ENCODE peak calls at places on chromosome 14, in nine cellular contexts. One of them, this sample, is unnamed.
A peak's percentile ranks its signal among the peaks of the same experiment; 100 is the strongest.

GRCh38 chr14:22052795-22053194 is 379.2 kb upstream of the OR4E1 start:
- DNase-seq in H4: no peak
- DNase-seq in astrocyte of the cerebellum: no peak
- DNase-seq in lung microvascular endothelial cell: no peak
- DNase-seq in fibroblast of pulmonary artery: no peak
- DNase-seq in stimulated activated CD4-positive, alpha-beta T cell treated with anti-CD3 and anti-CD28 coated beads, Interleukin-4, amount 100 ng/mL, for 1 hour: peak; percentile 13
- DNase-seq in nephron progenitor cell: no peak
- DNase-seq in NCI-H2081: no peak
- DNase-seq in NCI-H524 treated with DMSO at 0.1 percent for 48 hours: no peak
- DNase-seq in this sample: no peak

GRCh38 chr14:72284176-72284575 is 351.9 kb downstream of the RGS6 start:
- DNase-seq in H4: no peak
- DNase-seq in astrocyte of the cerebellum: no peak
- DNase-seq in NCI-H2081: no peak
- DNase-seq in fibroblast of pulmonary artery: no peak
- DNase-seq in NCI-H524 treated with DMSO at 0.1 percent for 48 hours: no peak
- DNase-seq in lung microvascular endothelial cell: no peak
- DNase-seq in nephron progenitor cell: no peak
- DNase-seq in stimulated activated CD4-positive, alpha-beta T cell treated with anti-CD3 and anti-CD28 coated beads, Interleukin-4, amount 100 ng/mL, for 1 hour: no peak
- DNase-seq in this sample: no peak

GRCh38 chr14:94394594-94395305 is 6.3 kb upstream of the SERPINA1 start:
- DNase-seq in nephron progenitor cell: no peak
- DNase-seq in astrocyte of the cerebellum: no peak
- DNase-seq in lung microvascular endothelial cell: no peak
- DNase-seq in fibroblast of pulmonary artery: peak; percentile 94
- DNase-seq in NCI-H2081: no peak
- DNase-seq in NCI-H524 treated with DMSO at 0.1 percent for 48 hours: no peak
- DNase-seq in stimulated activated CD4-positive, alpha-beta T cell treated with anti-CD3 and anti-CD28 coated beads, Interleukin-4, amount 100 ng/mL, for 1 hour: no peak
- DNase-seq in H4: no peak
- DNase-seq in this sample: peak; percentile 43

GRCh38 chr14:90534091-90534837 is 137.4 kb downstream of the CALM1 start:
- DNase-seq in astrocyte of the cerebellum: peak; percentile 9
- DNase-seq in nephron progenitor cell: no peak
- DNase-seq in NCI-H2081: no peak
- DNase-seq in NCI-H524 treated with DMSO at 0.1 percent for 48 hours: no peak
- DNase-seq in H4: no peak
- DNase-seq in fibroblast of pulmonary artery: peak; percentile 50
- DNase-seq in stimulated activated CD4-positive, alpha-beta T cell treated with anti-CD3 and anti-CD28 coated beads, Interleukin-4, amount 100 ng/mL, for 1 hour: no peak
- DNase-seq in lung microvascular endothelial cell: peak; percentile 31
- DNase-seq in this sample: no peak

GRCh38 chr14:76090611-76091010 is 61.1 kb upstream of the GPATCH2L start:
- DNase-seq in NCI-H2081: no peak
- DNase-seq in H4: no peak
- DNase-seq in fibroblast of pulmonary artery: no peak
- DNase-seq in stimulated activated CD4-positive, alpha-beta T cell treated with anti-CD3 and anti-CD28 coated beads, Interleukin-4, amount 100 ng/mL, for 1 hour: no peak
- DNase-seq in astrocyte of the cerebellum: no peak
- DNase-seq in NCI-H524 treated with DMSO at 0.1 percent for 48 hours: no peak
- DNase-seq in lung microvascular endothelial cell: no peak
- DNase-seq in nephron progenitor cell: no peak
- DNase-seq in this sample: no peak

GRCh38 chr14:49972199-49972671 is 79.4 kb downstream of the ARF6 start:
- DNase-seq in lung microvascular endothelial cell: peak; percentile 26
- DNase-seq in NCI-H2081: peak; percentile 78
- DNase-seq in H4: peak; percentile 36
- DNase-seq in NCI-H524 treated with DMSO at 0.1 percent for 48 hours: peak; percentile 69
- DNase-seq in nephron progenitor cell: no peak
- DNase-seq in astrocyte of the cerebellum: no peak
- DNase-seq in fibroblast of pulmonary artery: peak; percentile 66
- DNase-seq in stimulated activated CD4-positive, alpha-beta T cell treated with anti-CD3 and anti-CD28 coated beads, Interleukin-4, amount 100 ng/mL, for 1 hour: no peak
- DNase-seq in this sample: no peak

GRCh38 chr14:32352631-32353030 is 23.5 kb downstream of the AKAP6 start:
- DNase-seq in NCI-H524 treated with DMSO at 0.1 percent for 48 hours: no peak
- DNase-seq in fibroblast of pulmonary artery: peak; percentile 45
- DNase-seq in lung microvascular endothelial cell: no peak
- DNase-seq in stimulated activated CD4-positive, alpha-beta T cell treated with anti-CD3 and anti-CD28 coated beads, Interleukin-4, amount 100 ng/mL, for 1 hour: no peak
- DNase-seq in H4: no peak
- DNase-seq in NCI-H2081: no peak
- DNase-seq in nephron progenitor cell: no peak
- DNase-seq in astrocyte of the cerebellum: no peak
- DNase-seq in this sample: no peak

GRCh38 chr14:104604461-104605449 is at the start of gene TMEM179:
- DNase-seq in astrocyte of the cerebellum: no peak
- DNase-seq in fibroblast of pulmonary artery: peak; percentile 10
- DNase-seq in nephron progenitor cell: peak; percentile 88
- DNase-seq in NCI-H524 treated with DMSO at 0.1 percent for 48 hours: no peak
- DNase-seq in stimulated activated CD4-positive, alpha-beta T cell treated with anti-CD3 and anti-CD28 coated beads, Interleukin-4, amount 100 ng/mL, for 1 hour: no peak
- DNase-seq in H4: no peak
- DNase-seq in NCI-H2081: peak; percentile 73
- DNase-seq in lung microvascular endothelial cell: peak; percentile 61
- DNase-seq in this sample: peak; percentile 28

GRCh38 chr14:33791971-33792370 is 158.9 kb downstream of the EGLN3 start:
- DNase-seq in astrocyte of the cerebellum: no peak
- DNase-seq in stimulated activated CD4-positive, alpha-beta T cell treated with anti-CD3 and anti-CD28 coated beads, Interleukin-4, amount 100 ng/mL, for 1 hour: no peak
- DNase-seq in NCI-H524 treated with DMSO at 0.1 percent for 48 hours: no peak
- DNase-seq in NCI-H2081: no peak
- DNase-seq in lung microvascular endothelial cell: no peak
- DNase-seq in nephron progenitor cell: no peak
- DNase-seq in H4: no peak
- DNase-seq in fibroblast of pulmonary artery: no peak
- DNase-seq in this sample: no peak

GRCh38 chr14:74618078-74618952 is 6.3 kb upstream of the LTBP2 start:
- DNase-seq in stimulated activated CD4-positive, alpha-beta T cell treated with anti-CD3 and anti-CD28 coated beads, Interleukin-4, amount 100 ng/mL, for 1 hour: peak; percentile 43
- DNase-seq in fibroblast of pulmonary artery: peak; percentile 78
- DNase-seq in nephron progenitor cell: no peak
- DNase-seq in NCI-H524 treated with DMSO at 0.1 percent for 48 hours: no peak
- DNase-seq in astrocyte of the cerebellum: no peak
- DNase-seq in H4: peak; percentile 46
- DNase-seq in lung microvascular endothelial cell: peak; percentile 53
- DNase-seq in NCI-H2081: no peak
- DNase-seq in this sample: no peak

GRCh38 chr14:77856930-77857329 is 57.0 kb downstream of the ADCK1 start:
- DNase-seq in lung microvascular endothelial cell: no peak
- DNase-seq in astrocyte of the cerebellum: no peak
- DNase-seq in NCI-H524 treated with DMSO at 0.1 percent for 48 hours: no peak
- DNase-seq in nephron progenitor cell: no peak
- DNase-seq in stimulated activated CD4-positive, alpha-beta T cell treated with anti-CD3 and anti-CD28 coated beads, Interleukin-4, amount 100 ng/mL, for 1 hour: no peak
- DNase-seq in fibroblast of pulmonary artery: no peak
- DNase-seq in NCI-H2081: no peak
- DNase-seq in H4: no peak
- DNase-seq in this sample: no peak

GRCh38 chr14:49766839-49767238 is 1.1 kb upstream of the KLHDC2 start:
- DNase-seq in lung microvascular endothelial cell: peak; percentile 8
- DNase-seq in stimulated activated CD4-positive, alpha-beta T cell treated with anti-CD3 and anti-CD28 coated beads, Interleukin-4, amount 100 ng/mL, for 1 hour: no peak
- DNase-seq in H4: no peak
- DNase-seq in nephron progenitor cell: no peak
- DNase-seq in astrocyte of the cerebellum: no peak
- DNase-seq in NCI-H524 treated with DMSO at 0.1 percent for 48 hours: peak; percentile 70
- DNase-seq in fibroblast of pulmonary artery: no peak
- DNase-seq in NCI-H2081: peak; percentile 6
- DNase-seq in this sample: no peak

This sample was measured in dorsolateral prefrontal cortex.